ENCODE peak calls at places on chromosome 2, in four cellular contexts. R is HepG2, B is K562, G is sigmoid colon. T is an unnamed sample.

GRCh38 chr2:121530210-121530562 is 494 bp upstream of the RNU4ATAC start:
- DNase-seq in R (peak), B (peak), G (peak), T (peak)

GRCh38 chr2:29518010-29518409 is 402.8 kb downstream of the CLIP4 start:
- DNase-seq in R (no peak), B (no peak), G (no peak), T (no peak)

GRCh38 chr2:43106767-43107527 is 119.5 kb downstream of the ZFP36L2 start:
- DNase-seq in R (no peak), B (no peak), G (peak), T (no peak)

GRCh38 chr2:111226797-111227700 is 106.3 kb downstream of the BCL2L11 start:
- DNase-seq in R (no peak), B (no peak), G (no peak), T (no peak)

GRCh38 chr2:38095655-38095995 is 19.7 kb upstream of the CYP1B1 start:
- DNase-seq in R (no peak), B (no peak), G (no peak), T (no peak)

GRCh38 chr2:182744490-182744889 is 28.4 kb downstream of the DNAJC10 start:
- DNase-seq in R (no peak), B (peak), G (no peak), T (no peak)

GRCh38 chr2:151189125-151189524 is 72.5 kb downstream of the RBM43 start:
- DNase-seq in R (no peak), B (no peak), G (no peak), T (no peak)

GRCh38 chr2:223196331-223196730 is 144.3 kb downstream of the KCNE4 start:
- DNase-seq in R (no peak), B (no peak), G (no peak), T (no peak)

GRCh38 chr2:179438653-179439052 is 174.0 kb upstream of the SESTD1 start:
- DNase-seq in R (no peak), B (no peak), G (no peak), T (no peak)

GRCh38 chr2:128783193-128783671 is 464.6 kb upstream of the HS6ST1 start:
- DNase-seq in R (no peak), B (no peak), G (peak), T (no peak)

GRCh38 chr2:241123816-241124536 is 21.9 kb upstream of the MTERF4 start:
- DNase-seq in R (no peak), B (no peak), G (peak), T (peak)

GRCh38 chr2:39469807-39470206 is 32.7 kb upstream of the MAP4K3 start:
- DNase-seq in R (peak), B (peak), G (no peak), T (peak)

GRCh38 chr2:29165362-29166236 is 50.4 kb downstream of the CLIP4 start:
- DNase-seq in R (peak), B (peak), G (no peak), T (no peak)

GRCh38 chr2:201404699-201405275 is 46.5 kb downstream of the TRAK2 start:
- DNase-seq in R (no peak), B (peak), G (no peak), T (no peak)

GRCh38 chr2:173584000-173584399 is 229.3 kb downstream of the CDCA7 start:
- DNase-seq in R (no peak), B (no peak), G (no peak), T (no peak)

GRCh38 chr2:106536490-106536889 is 49.3 kb downstream of the CD8B2 start:
- DNase-seq in R (no peak), B (no peak), G (no peak), T (no peak)

GRCh38 chr2:220855296-220855695 is 716.8 kb downstream of the EPHA4 start:
- DNase-seq in R (no peak), B (no peak), G (no peak), T (no peak)

GRCh38 chr2:186426153-186427016 is 59.7 kb upstream of the ZC3H15 start:
- DNase-seq in R (peak), B (no peak), G (no peak), T (no peak)

GRCh38 chr2:159042115-159042850 is 73.8 kb downstream of the TANC1 start:
- DNase-seq in R (no peak), B (no peak), G (no peak), T (no peak)

GRCh38 chr2:66814916-66815315 is 380.0 kb downstream of the MEIS1 start:
- DNase-seq in R (no peak), B (no peak), G (no peak), T (no peak)

GRCh38 chr2:241180495-241180894 is 8.0 kb upstream of the ANO7 start:
- DNase-seq in R (no peak), B (no peak), G (no peak), T (no peak)

GRCh38 chr2:130355578-130356431 is at the start of gene PTPN18:
- DNase-seq in R (peak), B (peak), G (peak), T (peak)

GRCh38 chr2:239991689-239992314 is 33.3 kb downstream of the NDUFA10 start:
- DNase-seq in R (peak), B (peak), G (no peak), T (peak)

GRCh38 chr2:85712849-85713612 is 18.9 kb downstream of the GNLY start:
- DNase-seq in R (no peak), B (no peak), G (no peak), T (no peak)

GRCh38 chr2:217393585-217394032 is 533.7 kb upstream of the TNP1 start:
- DNase-seq in R (no peak), B (no peak), G (peak), T (no peak)

GRCh38 chr2:60440080-60440753 is 113.2 kb downstream of the BCL11A start:
- DNase-seq in R (no peak), B (no peak), G (no peak), T (no peak)

GRCh38 chr2:149313512-149313972 is 16.8 kb upstream of the LYPD6 start:
- DNase-seq in R (peak), B (peak), G (no peak), T (peak)

GRCh38 chr2:175698076-175698475 is 304.0 kb downstream of the LNPK start:
- DNase-seq in R (no peak), B (no peak), G (no peak), T (no peak)

GRCh38 chr2:160334028-160334729 is 134.1 kb upstream of the ITGB6 start:
- DNase-seq in R (no peak), B (no peak), G (no peak), T (no peak)

GRCh38 chr2:156456616-156457015 is 20.4 kb downstream of the GPD2 start:
- DNase-seq in R (no peak), B (no peak), G (no peak), T (no peak)

GRCh38 chr2:156458229-156458584 is 22.0 kb downstream of the GPD2 start:
- DNase-seq in R (no peak), B (no peak), G (no peak), T (no peak)

GRCh38 chr2:156452971-156453370 is 16.8 kb downstream of the GPD2 start:
- DNase-seq in R (no peak), B (no peak), G (no peak), T (no peak)

GRCh38 chr2:156457523-156458228 is 21.5 kb downstream of the GPD2 start:
- DNase-seq in R (no peak), B (no peak), G (no peak), T (no peak)

GRCh38 chr2:156455366-156455975 is 19.3 kb downstream of the GPD2 start:
- DNase-seq in R (no peak), B (no peak), G (no peak), T (peak)
- TF ChIP-seq POLR2A in R (no peak), B (no peak), G (no peak), T (no peak)

GRCh38 chr2:23622966-23623665 is 238.1 kb downstream of the KLHL29 start:
- DNase-seq in R (no peak), B (no peak), G (peak), T (no peak)

GRCh38 chr2:23622466-23622865 is 237.5 kb downstream of the KLHL29 start:
- DNase-seq in R (no peak), B (no peak), G (peak), T (no peak)

GRCh38 chr2:23619941-23620340 is 235.0 kb downstream of the KLHL29 start:
- DNase-seq in R (no peak), B (no peak), G (no peak), T (no peak)

GRCh38 chr2:23620841-23621341 is 235.9 kb downstream of the KLHL29 start:
- DNase-seq in R (no peak), B (no peak), G (peak), T (no peak)

DNA sequence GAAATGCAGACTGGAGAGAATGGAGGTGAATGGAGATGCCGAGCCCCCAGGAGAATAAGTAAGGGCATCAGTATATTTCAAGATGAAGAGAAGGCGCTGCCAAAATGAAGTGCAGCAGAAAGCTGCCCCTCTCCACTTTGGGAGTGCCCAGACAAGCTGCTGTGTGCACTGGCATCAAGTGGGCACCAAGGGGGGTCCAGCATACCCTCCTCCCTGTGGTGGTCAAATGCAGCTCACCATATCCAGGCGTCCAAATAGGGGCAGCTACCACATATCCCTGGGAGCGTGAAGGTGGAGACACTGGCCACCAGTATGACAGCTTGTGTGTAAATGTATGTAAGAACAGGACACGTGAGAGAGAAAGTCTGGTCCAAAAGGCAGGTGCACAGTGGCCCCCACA is 236.6 kb downstream of the KLHL29 start:
- DNase-seq in R (no peak), B (no peak), G (peak), T (no peak)
- TF ChIP-seq POLR2A in R (no peak), B (no peak), G (no peak), T (no peak)

GRCh38 chr2:105038383-105039061 is 653 bp downstream of the MRPS9 start:
- DNase-seq in R (no peak), B (no peak), G (no peak), T (peak)

GRCh38 chr2:105034170-105034569 is 3.7 kb upstream of the MRPS9 start:
- DNase-seq in R (no peak), B (no peak), G (no peak), T (no peak)

GRCh38 chr2:105042189-105042588 is 4.3 kb downstream of the MRPS9 start:
- DNase-seq in R (no peak), B (peak), G (no peak), T (no peak)

GRCh38 chr2:105039559-105039958 is 1.7 kb downstream of the MRPS9 start:
- DNase-seq in R (no peak), B (no peak), G (no peak), T (no peak)

GRCh38 chr2:105037572-105038382 is at the start of gene MRPS9:
- DNase-seq in R (peak), B (peak), G (peak), T (peak)
- TF ChIP-seq POLR2A in R (peak), B (peak), G (peak), T (peak)

GRCh38 chr2:100880730-100881129 is 60.8 kb downstream of the NPAS2 start:
- DNase-seq in R (no peak), B (no peak), G (no peak), T (no peak)
- TF ChIP-seq POLR2A in R (no peak), B (no peak), G (no peak), T (no peak)

GRCh38 chr2:233674995-233675394 is 3.3 kb downstream of the UGT1A9 start:
- DNase-seq in R (no peak), B (no peak), G (no peak), T (no peak)
- TF ChIP-seq POLR2A in R (no peak), B (no peak), G (no peak), T (no peak)

GRCh38 chr2:181117176-181117925 is 136.9 kb downstream of the UBE2E3 start:
- DNase-seq in R (no peak), B (no peak), G (no peak), T (no peak)
- TF ChIP-seq POLR2A in R (no peak), B (no peak), G (no peak), T (no peak)

T was measured in H54.